ENCODE peak calls at places on chromosomes 16 and 17, in six cellular contexts. X is tibial artery, U is astrocyte, V is cardiac muscle cell, I is H1, B is tibial nerve. C is an unnamed sample. For H3K4me1, the result is how much of the 10 kb centered on the place peaks cover.

GRCh38 chr16:62615526-62615925 is 579.3 kb upstream of the CDH8 start:
- DNase-seq in X (no peak), U (no peak), B (no peak), I (no peak), V (no peak), C (no peak)

GRCh38 chr16:70694088-70694487 is 8.2 kb upstream of the MTSS2 start:
- DNase-seq in X (no peak), I (peak), B (no peak), V (peak), U (peak), C (no peak)

GRCh38 chr17:17151541-17151940 is 54.6 kb downstream of the PLD6 start:
- DNase-seq in V (peak), U (peak), X (no peak), B (no peak), I (no peak), C (no peak)

GRCh38 chr17:31413871-31414589 is 22.6 kb downstream of the RAB11FIP4 start:
- DNase-seq in B (no peak), V (peak), U (peak), X (no peak), I (no peak), C (no peak)

GRCh38 chr17:29581583-29582253 is 7.7 kb downstream of the GIT1 start:
- DNase-seq in X (no peak), U (no peak), I (no peak), B (no peak), V (no peak), C (no peak)

GRCh38 chr17:77924757-77925336 is 33.7 kb upstream of the TNRC6C start:
- DNase-seq in U (peak), V (peak), B (peak), X (peak), I (peak), C (peak)

GRCh38 chr16:77582956-77583355 is 139.4 kb upstream of the NUDT7 start:
- DNase-seq in I (no peak), V (no peak), X (no peak), B (no peak), U (no peak), C (no peak)

GRCh38 chr16:13194766-13195165 is 293.4 kb downstream of the SHISA9 start:
- DNase-seq in I (no peak), U (no peak), X (no peak), B (no peak), V (no peak), C (no peak)

GRCh38 chr16:79307214-79307613 is 293.3 kb downstream of the MAF start:
- DNase-seq in V (no peak), U (no peak), X (peak), B (no peak), I (no peak), C (no peak)

GRCh38 chr16:18789515-18789849 is 652 bp downstream of the RPS15A start:
- DNase-seq in V (no peak), B (no peak), X (no peak), U (no peak), I (no peak), C (no peak)
- H3K4me1 ChIP-seq in V (under half), B (under half), X (half or more), U (under half), I (under half), C (under half)

GRCh38 chr17:82897514-82898249 is 57.9 kb upstream of the ZNF750 start:
- DNase-seq in X (no peak), I (no peak), U (no peak), V (no peak), B (no peak), C (no peak)
- H3K4me1 ChIP-seq in X (under half), I (under half), U (under half), V (under half), B (under half), C (under half)

DNA sequence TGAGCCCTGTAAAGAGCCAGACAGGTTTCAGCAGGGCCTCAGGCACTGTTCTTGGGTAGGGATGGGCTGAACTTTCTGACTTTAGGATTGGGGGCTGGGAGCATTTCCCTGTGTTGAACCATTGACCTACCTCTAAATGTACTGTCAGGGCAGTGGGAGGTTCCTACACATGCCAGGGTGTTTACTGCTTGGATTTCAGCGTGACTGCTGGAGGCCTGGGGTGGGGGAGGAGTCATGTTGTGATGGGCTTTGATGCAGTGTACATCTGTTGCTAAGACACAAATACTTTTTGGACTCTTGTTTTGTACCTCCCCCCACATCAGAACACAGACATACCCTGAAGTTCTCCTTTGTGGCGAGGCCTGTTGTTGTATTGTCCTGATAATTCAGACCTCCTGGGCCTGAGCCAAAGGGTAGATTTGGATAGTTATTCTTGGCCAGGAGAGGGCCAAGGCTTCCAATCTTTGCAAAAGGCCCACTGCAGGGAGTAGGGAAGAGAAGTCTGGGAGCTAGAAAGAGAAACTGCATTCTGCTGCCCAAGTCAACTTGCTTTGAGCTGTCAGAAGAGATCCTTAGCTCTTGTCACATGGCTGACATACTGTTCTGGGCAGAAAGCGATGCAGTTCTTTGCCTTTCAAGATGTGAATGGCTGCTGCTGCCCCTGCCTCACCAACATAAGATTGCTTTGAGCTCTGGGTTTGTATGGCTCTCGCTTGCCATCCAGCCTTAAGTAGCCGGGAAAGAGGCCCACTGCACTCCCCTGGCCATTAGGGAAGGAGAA is 3.7 kb downstream of the NFE2L1 start:
- DNase-seq in I (no peak), B (peak), V (peak), X (peak), U (peak), C (no peak)
- H3K4me1 ChIP-seq in I (half or more), B (half or more), V (under half), X (half or more), U (half or more), C (under half)

DNA sequence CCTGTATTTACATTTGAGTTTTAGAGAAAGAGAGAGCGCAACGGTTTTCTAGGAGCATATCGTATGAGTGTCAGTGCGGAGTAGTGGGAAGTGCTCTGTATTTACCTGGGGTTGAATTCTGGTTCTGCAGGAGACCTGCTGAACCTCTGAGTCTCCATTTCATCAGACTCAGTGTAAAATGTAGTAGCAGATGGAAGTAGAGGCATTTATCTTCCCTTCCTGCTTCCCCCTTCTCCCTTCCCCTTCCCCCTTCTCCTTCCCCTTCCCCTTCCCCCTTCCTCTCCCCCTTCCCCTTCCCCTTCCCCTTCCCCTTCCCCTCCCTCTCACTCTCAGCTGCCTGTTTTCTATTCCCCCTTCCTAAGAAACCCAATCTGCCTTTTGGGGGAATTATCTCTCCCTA is 426.9 kb downstream of the NPIPA7 start:
- DNase-seq in V (no peak), U (no peak), I (no peak), X (no peak), B (no peak), C (no peak)
- H3K4me1 ChIP-seq in V (under half), U (under half), I (under half), X (under half), B (under half), C (under half)

GRCh38 chr17:8289103-8289397 is 580 bp downstream of the RANGRF start:
- DNase-seq in I (no peak), V (no peak), U (no peak), B (peak), X (peak), C (no peak)
- H3K4me1 ChIP-seq in I (under half), V (under half), U (under half), B (under half), X (under half), C (under half)

GRCh38 chr16:2966803-2967184 is 2.4 kb upstream of the PAQR4 start:
- DNase-seq in I (no peak), B (no peak), U (no peak), V (peak), X (no peak), C (no peak)
- H3K4me1 ChIP-seq in I (under half), B (under half), U (under half), V (under half), X (half or more), C (under half)

DNA sequence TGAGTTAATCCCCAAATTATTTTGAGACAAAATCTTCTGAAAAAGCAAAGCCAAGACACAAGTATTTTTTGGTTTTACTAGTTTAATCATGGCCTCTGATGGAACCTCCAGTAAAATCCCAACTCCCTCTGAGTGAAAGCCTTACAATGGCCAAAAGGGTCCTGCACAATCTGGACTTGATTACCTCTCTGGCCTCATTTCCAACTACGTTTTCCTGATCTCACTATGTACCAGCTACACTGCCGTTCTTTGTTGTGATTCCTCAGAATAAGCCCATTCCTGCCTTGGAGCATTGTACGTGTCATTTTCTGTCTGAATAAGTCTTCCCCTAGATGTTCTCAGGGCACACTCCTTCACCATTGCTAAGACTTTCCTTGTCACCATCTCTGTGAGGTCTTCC is 37.3 kb downstream of the SPOP start:
- DNase-seq in I (no peak), U (no peak), V (no peak), X (no peak), B (no peak), C (no peak)
- H3K4me1 ChIP-seq in I (under half), U (under half), V (under half), X (half or more), B (under half), C (under half)

GRCh38 chr17:45225964-45226530 is 4.4 kb downstream of the FMNL1 start:
- DNase-seq in X (peak), B (peak), U (no peak), I (no peak), V (no peak), C (no peak)
- H3K4me1 ChIP-seq in X (under half), B (under half), U (under half), I (under half), V (under half), C (under half)

DNA sequence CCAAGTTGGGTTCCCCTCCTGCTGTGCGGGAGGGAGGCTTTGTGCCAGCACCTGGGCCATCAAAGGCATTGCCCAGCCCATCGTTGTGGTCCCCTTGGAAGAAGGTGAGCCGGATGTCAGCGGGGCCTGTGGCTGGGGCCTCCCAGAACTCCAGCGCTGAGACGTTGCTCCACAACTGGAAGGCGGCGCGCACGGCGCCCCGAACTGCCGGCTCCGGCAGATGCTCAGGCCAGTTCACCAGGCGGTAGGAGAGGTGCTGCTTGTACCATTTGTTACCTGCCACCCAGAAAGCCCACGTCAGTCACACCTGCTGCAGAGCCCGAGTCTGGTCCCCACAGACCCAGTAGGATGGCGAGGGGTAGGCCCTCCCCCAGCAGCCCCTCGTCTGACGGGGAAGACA is 12.4 kb downstream of the C17orf50 start:
- DNase-seq in X (no peak), B (no peak), V (no peak), I (no peak), U (no peak), C (no peak)
- H3K4me1 ChIP-seq in X (half or more), B (under half), V (under half), I (under half), U (under half), C (under half)

GRCh38 chr17:76539631-76540271 is at the start of gene PRCD:
- DNase-seq in U (no peak), B (no peak), V (no peak), X (peak), I (no peak), C (no peak)
- H3K4me1 ChIP-seq in U (under half), B (under half), V (under half), X (under half), I (under half), C (under half)

C was measured in iPS DF 6.9.